ENCODE peak calls at places on chromosomes 5 and 9, in four cellular contexts. One of them, this sample, is unnamed.

GRCh38 chr9:91037511-91038482 is 236.2 kb downstream of the SYK start:
- DNase-seq in HepG2: peak
- DNase-seq in K562: no peak
- DNase-seq in GM12878: no peak
- DNase-seq in this sample: no peak

GRCh38 chr5:57221049-57221568 is 47.2 kb downstream of the GPBP1 start:
- DNase-seq in HepG2: peak
- DNase-seq in K562: peak
- DNase-seq in GM12878: peak
- DNase-seq in this sample: no peak

GRCh38 chr5:135212361-135213033 is 178.5 kb upstream of the PITX1 start:
- DNase-seq in HepG2: no peak
- DNase-seq in K562: no peak
- DNase-seq in GM12878: no peak
- DNase-seq in this sample: no peak

GRCh38 chr5:126656397-126657007 is 55.8 kb downstream of the PHAX start:
- DNase-seq in HepG2: peak
- DNase-seq in K562: peak
- DNase-seq in GM12878: no peak
- DNase-seq in this sample: no peak

GRCh38 chr5:137206030-137206715 is 293.0 kb downstream of the SPOCK1 start:
- DNase-seq in HepG2: no peak
- DNase-seq in K562: no peak
- DNase-seq in GM12878: no peak
- DNase-seq in this sample: no peak

GRCh38 chr5:61991861-61992260 is 314.1 kb upstream of the KIF2A start:
- DNase-seq in HepG2: no peak
- DNase-seq in K562: no peak
- DNase-seq in GM12878: no peak
- DNase-seq in this sample: no peak

GRCh38 chr9:4324513-4324912 is 24.6 kb upstream of the GLIS3 start:
- DNase-seq in HepG2: no peak
- DNase-seq in K562: no peak
- DNase-seq in GM12878: no peak
- DNase-seq in this sample: no peak

GRCh38 chr5:93602261-93603149 is 19.5 kb downstream of the NR2F1 start:
- DNase-seq in HepG2: no peak
- DNase-seq in K562: no peak
- DNase-seq in GM12878: no peak
- DNase-seq in this sample: peak

GRCh38 chr9:109013678-109014145 is 413 bp upstream of the CTNNAL1 start:
- DNase-seq in HepG2: no peak
- DNase-seq in K562: no peak
- DNase-seq in GM12878: no peak
- DNase-seq in this sample: no peak

GRCh38 chr5:40909233-40909632 is at the start of gene C7:
- DNase-seq in HepG2: peak
- DNase-seq in K562: no peak
- DNase-seq in GM12878: no peak
- DNase-seq in this sample: no peak

GRCh38 chr5:123785160-123786001 is 273.4 kb downstream of the CSNK1G3 start:
- DNase-seq in HepG2: no peak
- DNase-seq in K562: no peak
- DNase-seq in GM12878: no peak
- DNase-seq in this sample: no peak

GRCh38 chr5:123810253-123810652 is 298.3 kb downstream of the CSNK1G3 start:
- DNase-seq in HepG2: peak
- DNase-seq in K562: no peak
- DNase-seq in GM12878: no peak
- DNase-seq in this sample: no peak

GRCh38 chr5:138360941-138361452 is 8.5 kb downstream of the KDM3B start:
- DNase-seq in HepG2: no peak
- DNase-seq in K562: no peak
- DNase-seq in GM12878: no peak
- DNase-seq in this sample: no peak

GRCh38 chr5:132475531-132475930 is 15.0 kb downstream of the IRF1 start:
- DNase-seq in HepG2: peak
- DNase-seq in K562: no peak
- DNase-seq in GM12878: no peak
- DNase-seq in this sample: no peak

GRCh38 chr9:94498801-94499454 is 56.0 kb upstream of the PCAT7 start:
- DNase-seq in HepG2: no peak
- DNase-seq in K562: no peak
- DNase-seq in GM12878: no peak
- DNase-seq in this sample: no peak

GRCh38 chr5:54162184-54162583 is 148.2 kb downstream of the ARL15 start:
- DNase-seq in HepG2: no peak
- DNase-seq in K562: no peak
- DNase-seq in GM12878: no peak
- DNase-seq in this sample: no peak

GRCh38 chr5:116272281-116272941 is 187.6 kb downstream of the COMMD10 start:
- DNase-seq in HepG2: no peak
- DNase-seq in K562: no peak
- DNase-seq in GM12878: no peak
- DNase-seq in this sample: no peak

GRCh38 chr5:87410941-87411340 is 1.8 kb downstream of the CCNH start:
- DNase-seq in HepG2: no peak
- DNase-seq in K562: no peak
- DNase-seq in GM12878: no peak
- DNase-seq in this sample: no peak

GRCh38 chr9:9791621-9792020 is 821.2 kb downstream of the PTPRD start:
- DNase-seq in HepG2: no peak
- DNase-seq in K562: no peak
- DNase-seq in GM12878: no peak
- DNase-seq in this sample: no peak

GRCh38 chr9:5288591-5288990 is 15.9 kb downstream of the RLN2 start:
- DNase-seq in HepG2: peak
- DNase-seq in K562: no peak
- DNase-seq in GM12878: no peak
- DNase-seq in this sample: no peak

GRCh38 chr5:132753135-132753987 is 6.1 kb downstream of the CCNI2 start:
- DNase-seq in HepG2: peak
- DNase-seq in K562: no peak
- DNase-seq in GM12878: no peak
- DNase-seq in this sample: peak

GRCh38 chr9:89940625-89941024 is 335.8 kb downstream of the GADD45G start:
- DNase-seq in HepG2: no peak
- DNase-seq in K562: no peak
- DNase-seq in GM12878: no peak
- DNase-seq in this sample: no peak

GRCh38 chr5:139445325-139446170 is 6.2 kb upstream of the DNAJC18 start:
- DNase-seq in HepG2: no peak
- DNase-seq in K562: no peak
- DNase-seq in GM12878: no peak
- DNase-seq in this sample: no peak

GRCh38 chr5:151078490-151079262 is 2.2 kb downstream of the TNIP1 start:
- DNase-seq in HepG2: no peak
- DNase-seq in K562: no peak
- DNase-seq in GM12878: no peak
- DNase-seq in this sample: no peak

GRCh38 chr9:125763373-125763772 is 16.2 kb downstream of the PBX3 start:
- DNase-seq in HepG2: peak
- DNase-seq in K562: no peak
- DNase-seq in GM12878: no peak
- DNase-seq in this sample: no peak

DNA sequence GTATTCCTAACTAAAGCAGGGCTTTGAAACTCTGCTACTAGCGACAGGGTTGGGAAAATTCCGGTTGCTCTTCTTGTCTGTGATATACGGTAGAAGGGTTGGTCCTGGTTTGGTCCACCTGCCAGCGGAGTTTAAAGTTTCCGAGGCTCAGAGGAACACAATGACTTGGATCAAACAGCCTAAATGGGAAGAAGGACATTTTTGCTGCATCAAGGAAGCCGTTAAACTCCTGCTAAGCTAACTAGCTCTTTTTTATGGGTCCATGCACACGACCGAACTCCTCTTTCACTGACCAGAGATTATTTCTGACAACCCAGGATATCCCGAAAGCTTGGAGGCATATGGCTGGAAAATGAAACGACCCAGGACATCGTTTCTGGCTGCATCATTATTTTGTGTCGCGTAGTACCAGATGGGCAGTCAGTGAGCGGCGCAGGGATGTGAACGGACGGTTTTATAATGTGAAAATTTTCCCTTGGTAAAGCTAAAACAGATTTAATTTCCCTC is at the start of gene LURAP1L:
- DNase-seq in HepG2: peak
- DNase-seq in K562: no peak
- DNase-seq in GM12878: no peak
- DNase-seq in this sample: peak
- TF ChIP-seq NR2C2 in HepG2: no peak
- TF ChIP-seq NR2C2 in K562: no peak
- TF ChIP-seq NR2C2 in GM12878: no peak
- TF ChIP-seq NR2C2 in this sample: no peak

GRCh38 chr5:53381-54174 is 38.4 kb upstream of the PLEKHG4B start:
- DNase-seq in HepG2: no peak
- DNase-seq in K562: peak
- DNase-seq in GM12878: no peak
- DNase-seq in this sample: peak
- TF ChIP-seq NR2C2 in HepG2: no peak
- TF ChIP-seq NR2C2 in K562: no peak
- TF ChIP-seq NR2C2 in GM12878: no peak
- TF ChIP-seq NR2C2 in this sample: no peak

DNA sequence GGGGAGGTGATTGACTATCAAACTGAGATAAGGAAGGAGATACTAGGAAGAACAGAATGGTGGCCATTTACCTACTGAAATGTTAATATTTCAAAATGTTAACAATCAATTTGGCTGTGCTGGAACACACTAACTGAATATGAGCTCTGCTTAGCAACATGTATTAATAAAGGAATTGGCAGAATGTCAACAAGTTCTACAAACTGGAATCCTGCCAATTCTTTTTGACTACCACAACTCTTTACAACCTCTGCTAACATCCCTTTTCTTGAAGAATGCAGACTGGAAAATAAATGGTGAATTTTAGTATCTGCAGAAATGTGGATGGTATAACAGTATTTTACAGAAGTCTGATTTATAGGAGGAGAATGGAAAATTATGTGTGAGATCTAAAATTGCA is 446.4 kb downstream of the ISL1 start:
- DNase-seq in HepG2: no peak
- DNase-seq in K562: no peak
- DNase-seq in GM12878: no peak
- DNase-seq in this sample: no peak
- TF ChIP-seq NR2C2 in HepG2: no peak
- TF ChIP-seq NR2C2 in K562: no peak
- TF ChIP-seq NR2C2 in GM12878: no peak
- TF ChIP-seq NR2C2 in this sample: no peak

GRCh38 chr5:158414780-158415179 is 555.8 kb upstream of the CLINT1 start:
- DNase-seq in HepG2: no peak
- DNase-seq in K562: no peak
- DNase-seq in GM12878: no peak
- DNase-seq in this sample: no peak
- TF ChIP-seq NR2C2 in HepG2: no peak
- TF ChIP-seq NR2C2 in K562: no peak
- TF ChIP-seq NR2C2 in GM12878: no peak
- TF ChIP-seq NR2C2 in this sample: no peak

DNA sequence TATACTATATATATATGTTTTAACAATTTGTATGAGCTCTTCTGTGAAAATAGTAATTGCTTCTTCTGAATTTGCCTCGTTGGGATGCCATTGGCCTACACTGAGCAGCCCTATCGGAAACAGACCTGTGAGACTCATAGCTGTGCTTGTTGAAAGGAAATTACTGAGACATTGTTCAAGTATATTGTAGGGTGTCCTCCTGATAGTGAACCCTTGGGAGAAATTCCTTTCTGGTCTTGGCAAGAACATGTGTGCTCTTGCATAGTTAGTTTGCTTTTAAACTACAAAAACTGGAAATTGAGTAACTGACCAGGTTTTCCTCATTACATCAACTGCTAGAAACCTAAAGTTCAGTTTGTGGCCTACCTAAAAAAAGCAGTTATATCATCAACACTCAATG is 160.9 kb downstream of the LURAP1L start:
- DNase-seq in HepG2: no peak
- DNase-seq in K562: no peak
- DNase-seq in GM12878: no peak
- DNase-seq in this sample: no peak
- TF ChIP-seq NR2C2 in HepG2: no peak
- TF ChIP-seq NR2C2 in K562: no peak
- TF ChIP-seq NR2C2 in GM12878: no peak
- TF ChIP-seq NR2C2 in this sample: no peak

GRCh38 chr5:149228610-149229297 is 42.9 kb upstream of the AFAP1L1 start:
- DNase-seq in HepG2: peak
- DNase-seq in K562: peak
- DNase-seq in GM12878: no peak
- DNase-seq in this sample: no peak
- TF ChIP-seq NR2C2 in HepG2: no peak
- TF ChIP-seq NR2C2 in K562: peak
- TF ChIP-seq NR2C2 in GM12878: no peak
- TF ChIP-seq NR2C2 in this sample: no peak

DNA sequence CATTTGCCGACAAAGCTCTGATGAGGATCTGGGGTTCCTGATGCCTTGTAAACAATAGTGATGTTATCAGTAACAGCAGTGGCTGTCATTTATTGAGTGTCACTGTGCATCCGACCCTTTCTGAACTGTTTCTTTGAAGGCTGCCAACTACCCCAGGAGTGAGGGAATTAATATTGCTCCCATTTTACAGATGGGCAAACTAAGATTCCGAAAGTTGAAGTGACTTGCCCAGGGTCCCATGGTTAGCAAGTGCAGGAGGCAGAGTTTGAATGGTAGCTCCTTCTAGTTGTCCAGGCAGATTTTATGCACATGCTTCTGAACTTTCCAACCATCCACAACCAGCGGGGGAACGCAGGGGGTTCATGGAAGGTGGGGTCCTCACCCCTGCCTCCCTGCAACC is 81.9 kb downstream of the COL27A1 start:
- DNase-seq in HepG2: no peak
- DNase-seq in K562: no peak
- DNase-seq in GM12878: no peak
- DNase-seq in this sample: no peak
- TF ChIP-seq NR2C2 in HepG2: no peak
- TF ChIP-seq NR2C2 in K562: no peak
- TF ChIP-seq NR2C2 in GM12878: no peak
- TF ChIP-seq NR2C2 in this sample: no peak

GRCh38 chr9:135288941-135289534 is 190.5 kb upstream of the PPP1R26 start:
- DNase-seq in HepG2: no peak
- DNase-seq in K562: no peak
- DNase-seq in GM12878: no peak
- DNase-seq in this sample: no peak
- TF ChIP-seq NR2C2 in HepG2: no peak
- TF ChIP-seq NR2C2 in K562: no peak
- TF ChIP-seq NR2C2 in GM12878: no peak
- TF ChIP-seq NR2C2 in this sample: no peak

DNA sequence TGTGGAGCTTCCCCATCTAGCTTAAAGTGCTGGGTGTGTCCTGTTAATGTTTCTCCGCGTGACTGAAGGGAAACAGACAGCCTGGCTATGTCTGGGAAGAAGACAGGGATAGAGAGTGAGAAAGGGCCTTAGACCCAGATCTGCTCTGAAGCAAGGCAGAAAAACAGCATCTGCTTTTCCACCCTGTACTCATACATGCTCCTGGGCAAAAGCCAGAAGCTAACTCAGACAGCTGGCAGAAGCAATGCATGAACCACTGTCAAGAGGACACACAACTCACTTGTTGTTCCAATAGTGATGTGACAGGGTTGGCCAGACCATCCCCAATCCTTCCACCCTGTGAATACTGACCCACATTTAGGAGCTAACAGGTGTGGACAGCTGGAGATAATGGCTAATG is 63.3 kb downstream of the DPYSL3 start:
- DNase-seq in HepG2: no peak
- DNase-seq in K562: no peak
- DNase-seq in GM12878: no peak
- DNase-seq in this sample: no peak
- TF ChIP-seq NR2C2 in HepG2: no peak
- TF ChIP-seq NR2C2 in K562: no peak
- TF ChIP-seq NR2C2 in GM12878: no peak
- TF ChIP-seq NR2C2 in this sample: no peak